ENCODE peak calls at places on chromosome 10, in six cellular contexts. J is HCT116, M is SK-N-SH, X is GM12878, F is HepG2, E is K562. G is an unnamed sample.

GRCh38 chr10:8037199-8037801 is 17.2 kb upstream of the GATA3 start:
- DNase-seq in J (no peak), M (no peak), X (no peak), F (no peak), E (no peak), G (no peak)

GRCh38 chr10:129772472-129773358 is 191.4 kb downstream of the EBF3 start:
- DNase-seq in J (no peak), M (no peak), X (no peak), F (no peak), E (no peak), G (no peak)

GRCh38 chr10:24884316-24884715 is 68.1 kb downstream of the PRTFDC1 start:
- DNase-seq in J (no peak), M (no peak), X (no peak), F (no peak), E (no peak), G (no peak)

GRCh38 chr10:122853665-122854313 is 8.1 kb upstream of the CUZD1 start:
- DNase-seq in J (no peak), M (no peak), X (no peak), F (no peak), E (no peak), G (no peak)

GRCh38 chr10:1577371-1577770 is 160.0 kb downstream of the ADARB2 start:
- DNase-seq in J (no peak), M (no peak), X (no peak), F (no peak), E (no peak), G (no peak)

GRCh38 chr10:129411146-129411705 is 55.8 kb upstream of the MGMT start:
- DNase-seq in J (no peak), M (no peak), X (no peak), F (no peak), E (no peak), G (no peak)

GRCh38 chr10:60944159-60944909 is at the start of gene RHOBTB1:
- DNase-seq in J (no peak), M (peak), X (no peak), F (peak), E (peak), G (no peak)

GRCh38 chr10:74055383-74056065 is 57.6 kb downstream of the VCL start:
- DNase-seq in J (no peak), M (no peak), X (no peak), F (no peak), E (no peak), G (no peak)

GRCh38 chr10:71145352-71145945 is 66.9 kb upstream of the UNC5B start:
- DNase-seq in J (no peak), M (no peak), X (no peak), F (no peak), E (no peak), G (no peak)

GRCh38 chr10:5692476-5693358 is 8.1 kb downstream of the TASOR2 start:
- DNase-seq in J (no peak), M (peak), X (peak), F (peak), E (peak), G (no peak)

GRCh38 chr10:122054046-122055025 is 65.4 kb downstream of the TACC2 start:
- DNase-seq in J (peak), M (no peak), X (no peak), F (peak), E (peak), G (no peak)

GRCh38 chr10:132774905-132775863 is 10.8 kb downstream of the NKX6-2 start:
- DNase-seq in J (peak), M (no peak), X (no peak), F (no peak), E (no peak), G (no peak)

GRCh38 chr10:82267960-82268359 is 393.0 kb downstream of the NRG3 start:
- DNase-seq in J (no peak), M (no peak), X (no peak), F (no peak), E (no peak), G (no peak)

GRCh38 chr10:49587981-49588380 is 22.1 kb upstream of the SLC18A3 start:
- DNase-seq in J (no peak), M (no peak), X (no peak), F (no peak), E (no peak), G (no peak)

GRCh38 chr10:48579251-48579960 is 25.5 kb downstream of the ARHGAP22 start:
- DNase-seq in J (no peak), M (peak), X (no peak), F (no peak), E (no peak), G (no peak)

GRCh38 chr10:59995862-59996261 is 89.5 kb upstream of the CCDC6 start:
- DNase-seq in J (no peak), M (no peak), X (no peak), F (no peak), E (no peak), G (no peak)

GRCh38 chr10:103692421-103693069 is 162.8 kb downstream of the SH3PXD2A start:
- DNase-seq in J (no peak), M (no peak), X (no peak), F (no peak), E (peak), G (no peak)

GRCh38 chr10:133608855-133609254 is 17.7 kb downstream of the FRG2B start:
- DNase-seq in J (no peak), M (peak), X (no peak), F (no peak), E (no peak), G (no peak)

GRCh38 chr10:126061526-126061925 is 165.2 kb downstream of the FANK1 start:
- DNase-seq in J (no peak), M (no peak), X (no peak), F (no peak), E (no peak), G (no peak)

GRCh38 chr10:5975641-5976473 is 1.5 kb downstream of the IL15RA start:
- DNase-seq in J (no peak), M (no peak), X (peak), F (no peak), E (no peak), G (no peak)

GRCh38 chr10:21100871-21101514 is 203.9 kb upstream of the NEBL start:
- DNase-seq in J (no peak), M (no peak), X (no peak), F (no peak), E (no peak), G (no peak)

GRCh38 chr10:116866987-116867595 is 17.8 kb downstream of the ENO4 start:
- DNase-seq in J (no peak), M (no peak), X (no peak), F (no peak), E (no peak), G (no peak)

GRCh38 chr10:103441611-103442010 is 10.6 kb downstream of the CALHM2 start:
- DNase-seq in J (no peak), M (no peak), X (no peak), F (no peak), E (no peak), G (no peak)

GRCh38 chr10:127736915-127737562 is at the start of gene FOXI2:
- DNase-seq in J (no peak), M (peak), X (no peak), F (no peak), E (no peak), G (no peak)

GRCh38 chr10:29005988-29006387 is 282.9 kb upstream of the LYZL1 start:
- DNase-seq in J (no peak), M (no peak), X (no peak), F (no peak), E (no peak), G (no peak)

GRCh38 chr10:29828978-29829377 is 194.2 kb upstream of the SVIL start:
- DNase-seq in J (no peak), M (no peak), X (no peak), F (no peak), E (no peak), G (no peak)

GRCh38 chr10:85139124-85139523 is 810.7 kb downstream of the CCSER2 start:
- DNase-seq in J (no peak), M (no peak), X (no peak), F (no peak), E (no peak), G (no peak)

GRCh38 chr10:128062837-128063563 is 63.2 kb downstream of the MKI67 start:
- DNase-seq in J (no peak), M (no peak), X (peak), F (no peak), E (no peak), G (no peak)

GRCh38 chr10:117553171-117553814 is 10.7 kb downstream of the EMX2 start:
- DNase-seq in J (no peak), M (no peak), X (no peak), F (no peak), E (no peak), G (no peak)

GRCh38 chr10:11181996-11182395 is 164.3 kb downstream of the CELF2 start:
- DNase-seq in J (no peak), M (no peak), X (no peak), F (no peak), E (no peak), G (no peak)

GRCh38 chr10:21100190-21100589 is 203.1 kb upstream of the NEBL start:
- DNase-seq in J (no peak), M (peak), X (no peak), F (no peak), E (no peak), G (no peak)

GRCh38 chr10:14695833-14696232 is 78.9 kb downstream of the FAM107B start:
- DNase-seq in J (no peak), M (no peak), X (no peak), F (no peak), E (no peak), G (no peak)

GRCh38 chr10:63829573-63830149 is 308.5 kb downstream of the REEP3 start:
- DNase-seq in J (no peak), M (no peak), X (no peak), F (no peak), E (no peak), G (no peak)

GRCh38 chr10:116737582-116738358 is 4.6 kb downstream of the HSPA12A start:
- DNase-seq in J (no peak), M (peak), X (no peak), F (no peak), E (no peak), G (no peak)

DNA sequence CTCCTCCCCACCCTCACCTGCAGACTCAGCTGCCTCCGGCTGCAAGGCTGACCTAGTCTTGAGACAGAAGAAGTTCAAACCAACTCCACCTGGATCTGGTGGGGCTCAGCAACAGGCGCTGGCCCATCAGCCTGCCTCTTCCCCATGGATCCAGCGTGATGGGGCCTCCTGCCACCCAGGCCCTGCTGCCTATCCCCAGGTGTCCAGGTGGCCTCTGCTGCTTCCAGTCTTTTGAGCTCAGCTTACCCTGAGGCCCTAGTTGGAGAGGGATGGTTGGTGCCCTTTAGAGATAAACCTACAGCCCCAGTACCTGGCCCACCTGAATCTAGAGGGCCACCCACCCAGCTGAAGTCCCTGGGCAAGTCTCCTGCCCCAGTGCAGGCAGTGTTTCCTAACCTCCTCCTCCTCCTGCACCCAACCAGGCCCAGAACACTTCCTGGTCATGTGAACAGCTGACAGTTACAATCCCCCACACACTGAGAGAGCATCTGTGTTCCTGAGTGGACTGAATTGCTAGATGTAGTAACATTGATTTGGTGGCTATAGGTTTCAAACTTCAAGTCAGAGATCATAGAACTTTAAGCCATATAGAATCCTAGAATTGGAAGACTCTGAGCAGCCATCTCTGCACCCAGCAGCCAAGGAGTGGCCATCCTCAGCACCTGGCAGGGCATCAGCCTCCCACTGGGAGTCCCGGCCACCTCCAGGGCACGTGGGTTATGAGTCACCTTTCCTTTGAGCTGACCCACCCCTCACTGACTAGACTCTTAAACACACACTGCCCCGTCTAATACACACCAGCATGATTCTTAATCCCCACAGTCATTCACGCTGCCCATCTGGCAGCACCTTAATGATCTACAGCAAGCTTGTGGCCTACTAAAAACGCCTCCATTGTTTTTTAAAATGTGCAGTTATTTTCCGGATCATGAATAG is 51.9 kb downstream of the ALOX5 start:
- DNase-seq in J (peak), M (no peak), X (no peak), F (no peak), E (no peak), G (no peak)
- TF ChIP-seq CTCF in J (no peak), M (no peak), X (no peak), F (no peak), E (no peak), G (no peak)

GRCh38 chr10:102230264-102230860 is 4.3 kb downstream of the ELOVL3 start:
- DNase-seq in J (peak), M (peak), X (no peak), F (no peak), E (peak), G (no peak)
- TF ChIP-seq SIN3A in J (no peak), M (no peak), X (no peak), F (no peak), E (no peak), G (no peak)

DNA sequence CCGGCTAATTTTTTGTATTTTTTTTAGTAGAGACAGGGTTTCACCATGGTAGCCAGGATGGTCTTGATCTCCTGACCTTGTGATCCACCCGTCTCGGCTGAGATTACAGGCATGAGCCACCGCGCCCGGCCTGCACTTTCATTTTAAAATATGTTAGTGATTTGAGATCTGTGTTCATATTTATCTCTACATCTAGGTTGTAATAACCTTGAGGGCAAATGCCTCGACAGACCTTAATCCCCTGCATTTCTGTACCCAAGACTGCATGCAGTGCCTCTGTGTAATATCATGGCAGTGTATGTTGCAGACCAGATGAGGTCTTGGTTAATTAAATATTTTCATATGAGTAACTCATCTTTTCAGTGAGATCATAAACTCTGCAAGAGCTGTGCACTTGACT is 674.0 kb upstream of the ANKRD30A start:
- DNase-seq in J (no peak), M (no peak), X (no peak), F (no peak), E (no peak), G (no peak)
- H3K27ac ChIP-seq in J (no peak), M (no peak), X (no peak), F (no peak), E (no peak), G (no peak)

GRCh38 chr10:93703066-93703465 is 674 bp upstream of the FRA10AC1 start:
- DNase-seq in J (no peak), M (peak), X (no peak), F (no peak), E (no peak), G (no peak)

GRCh38 chr10:93701903-93702277 is 502 bp downstream of the FRA10AC1 start:
- DNase-seq in J (no peak), M (peak), X (no peak), F (peak), E (peak), G (no peak)

GRCh38 chr10:93695720-93696119 is 6.7 kb downstream of the FRA10AC1 start:
- DNase-seq in J (no peak), M (no peak), X (no peak), F (no peak), E (no peak), G (no peak)

GRCh38 chr10:93702278-93703001 is at the start of gene FRA10AC1:
- DNase-seq in J (peak), M (peak), X (no peak), F (peak), E (peak), G (peak)

DNA sequence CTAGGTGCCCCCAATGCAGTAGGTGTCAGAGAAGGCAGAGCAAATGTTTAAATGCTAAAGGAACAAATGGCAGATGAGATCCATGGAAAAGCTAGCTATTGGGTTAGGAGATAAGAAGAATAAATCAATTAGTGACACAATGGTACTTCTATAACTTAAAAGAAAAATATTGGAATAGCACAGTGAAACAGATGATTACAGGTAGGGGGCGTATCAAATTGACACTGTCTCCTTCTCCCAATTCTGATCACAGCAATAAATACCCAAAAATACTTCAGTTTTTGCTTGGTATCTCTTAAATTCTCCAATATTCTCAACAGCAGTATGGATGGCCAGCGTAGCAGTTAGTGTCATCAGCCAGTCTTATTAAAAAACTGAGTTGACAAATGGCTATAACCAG is 5.2 kb downstream of the FRA10AC1 start:
- DNase-seq in J (no peak), M (no peak), X (no peak), F (no peak), E (no peak), G (no peak)
- TF ChIP-seq CTCF in J (peak), M (peak), X (peak), F (no peak), E (no peak), G (peak)

DNA sequence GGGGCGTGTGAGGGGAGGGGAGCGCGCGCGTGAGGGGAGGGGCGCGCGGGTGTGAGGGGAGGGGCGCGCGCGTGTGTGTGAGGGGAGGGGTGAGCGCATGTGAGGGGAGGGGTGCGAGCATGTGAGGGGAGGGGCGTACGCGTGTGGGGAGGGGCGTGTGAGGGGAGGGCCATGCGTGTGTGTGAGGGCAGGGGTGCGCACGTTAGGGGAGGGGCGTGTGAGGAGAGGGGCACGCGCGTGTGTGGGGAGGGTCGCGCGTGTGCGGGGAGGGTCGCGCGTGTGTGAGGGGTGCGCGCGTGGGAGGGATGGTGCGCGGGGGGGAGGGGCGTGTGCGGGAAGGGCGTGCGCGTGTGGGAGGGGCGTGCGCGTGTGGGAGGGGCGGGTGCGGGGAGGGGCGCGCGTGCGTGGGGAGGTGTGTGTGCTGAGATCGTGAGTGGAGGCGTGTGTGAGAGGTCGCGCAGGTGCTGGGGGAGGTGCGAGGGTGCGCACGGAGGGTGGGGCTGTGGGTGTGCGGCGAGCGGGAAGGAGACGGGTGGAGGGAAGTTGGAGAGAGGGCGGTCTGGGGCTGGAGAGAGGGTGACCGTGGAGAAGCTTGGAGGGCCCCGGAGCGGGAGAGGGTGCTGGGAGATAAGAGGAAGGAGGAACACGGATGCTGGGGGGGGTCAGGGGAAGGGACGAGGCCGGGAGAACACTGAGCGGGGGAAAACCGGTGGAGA is 19.7 kb downstream of the MXI1 start:
- DNase-seq in J (peak), M (no peak), X (no peak), F (no peak), E (peak), G (no peak)
- TF ChIP-seq SIN3A in J (no peak), M (peak), X (no peak), F (no peak), E (peak), G (peak)

GRCh38 chr10:86346169-86346793 is 20.3 kb downstream of the GRID1 start:
- DNase-seq in J (no peak), M (peak), X (no peak), F (no peak), E (no peak), G (no peak)
- H3K27ac ChIP-seq in J (no peak), M (peak), X (no peak), F (no peak), E (no peak), G (no peak)

GRCh38 chr10:34206078-34206477 is 609.0 kb downstream of the PARD3 start:
- DNase-seq in J (no peak), M (no peak), X (no peak), F (no peak), E (no peak), G (no peak)
- TF ChIP-seq CTCF in J (no peak), M (no peak), X (peak), F (no peak), E (peak), G (no peak)

DNA sequence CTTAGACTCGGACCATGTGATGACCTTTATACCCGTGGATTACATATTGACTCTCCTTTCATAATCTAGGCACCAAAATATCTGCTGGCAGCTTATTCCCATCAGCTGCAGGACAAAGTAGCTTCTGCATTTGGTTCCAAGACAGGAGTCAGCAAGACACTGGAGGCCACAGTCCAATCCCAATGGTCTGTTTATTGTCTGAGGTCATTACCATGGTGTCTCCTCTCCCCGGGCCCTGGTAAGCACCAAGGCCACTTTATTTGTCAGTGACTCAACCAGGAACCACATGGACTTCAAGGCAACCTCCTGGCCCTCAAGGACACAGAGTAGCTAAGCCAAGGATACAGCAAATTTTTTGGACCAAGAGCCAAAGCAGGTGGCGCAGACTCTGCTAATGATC is 36.1 kb downstream of the KCNMA1 start:
- DNase-seq in J (no peak), M (no peak), X (no peak), F (no peak), E (no peak), G (no peak)
- TF ChIP-seq SIN3A in J (no peak), M (no peak), X (no peak), F (no peak), E (no peak), G (no peak)

GRCh38 chr10:119658274-119658673 is 7.1 kb downstream of the BAG3 start:
- DNase-seq in J (peak), M (no peak), X (no peak), F (peak), E (peak), G (no peak)
- H3K27ac ChIP-seq in J (peak), M (peak), X (no peak), F (peak), E (peak), G (peak)